ENCODE peak calls at places on chromosomes 2 and 18, in five cellular contexts. D is neural progenitor cell, L is MM.1S, H is GM23248, J is SK-N-SH. A is an unnamed sample. For H3F3A, the result is how much of the 10 kb centered on the place peaks cover.

GRCh38 chr18:41842886-41843285 is 112.1 kb upstream of the PIK3C3 start:
- DNase-seq in D (no peak), L (no peak), H (peak), J (no peak), A (no peak)

GRCh38 chr2:210528716-210529115 is 27.7 kb upstream of the CPS1 start:
- DNase-seq in D (no peak), L (no peak), H (peak), J (no peak), A (no peak)

GRCh38 chr18:24492445-24492844 is 32.0 kb downstream of the HRH4 start:
- DNase-seq in D (no peak), L (peak), H (no peak), J (no peak), A (peak)

GRCh38 chr2:105761931-105762515 is 17.3 kb downstream of the NCK2 start:
- DNase-seq in D (peak), L (no peak), H (no peak), J (peak), A (peak)

GRCh38 chr2:121455438-121455837 is 75.2 kb upstream of the RNU4ATAC start:
- DNase-seq in D (no peak), L (no peak), H (no peak), J (no peak), A (no peak)

GRCh38 chr18:9137168-9138066 is 836 bp downstream of the ANKRD12 start:
- DNase-seq in D (peak), L (peak), H (peak), J (peak), A (peak)

GRCh38 chr2:40851661-40852060 is 399.8 kb upstream of the SLC8A1 start:
- DNase-seq in D (no peak), L (no peak), H (no peak), J (no peak), A (no peak)

GRCh38 chr2:31038385-31038784 is 99.9 kb downstream of the GALNT14 start:
- DNase-seq in D (peak), L (no peak), H (peak), J (no peak), A (peak)

GRCh38 chr2:150859872-150860271 is 372.4 kb upstream of the RND3 start:
- DNase-seq in D (peak), L (no peak), H (no peak), J (no peak), A (peak)

GRCh38 chr2:39216495-39217191 is 27.1 kb downstream of the CDKL4 start:
- DNase-seq in D (no peak), L (no peak), H (no peak), J (no peak), A (no peak)

GRCh38 chr2:69545477-69545932 is 98.0 kb downstream of the AAK1 start:
- DNase-seq in D (no peak), L (no peak), H (no peak), J (no peak), A (no peak)

GRCh38 chr18:62844850-62845643 is 129.7 kb downstream of the PHLPP1 start:
- DNase-seq in D (no peak), L (peak), H (peak), J (no peak), A (no peak)

GRCh38 chr2:182300603-182301002 is 126.2 kb downstream of the PDE1A start:
- DNase-seq in D (no peak), L (no peak), H (no peak), J (no peak), A (no peak)

GRCh38 chr18:44786257-44786656 is 105.6 kb downstream of the SETBP1 start:
- DNase-seq in D (no peak), L (no peak), H (no peak), J (no peak), A (no peak)

GRCh38 chr18:9429662-9429993 is 45.7 kb upstream of the RALBP1 start:
- DNase-seq in D (no peak), L (no peak), H (peak), J (no peak), A (no peak)

GRCh38 chr18:54112356-54112755 is 112.1 kb downstream of the MBD2 start:
- DNase-seq in D (no peak), L (no peak), H (peak), J (no peak), A (no peak)

GRCh38 chr18:78999939-79000338 is 20.3 kb downstream of the SALL3 start:
- DNase-seq in D (no peak), L (no peak), H (no peak), J (no peak), A (no peak)

GRCh38 chr18:48542513-48543181 is 3.8 kb downstream of the CTIF start:
- DNase-seq in D (no peak), L (no peak), H (no peak), J (no peak), A (peak)

GRCh38 chr2:8120979-8121825 is 560.7 kb upstream of the ID2 start:
- DNase-seq in D (no peak), L (no peak), H (peak), J (no peak), A (no peak)

GRCh38 chr2:8121826-8122505 is 559.9 kb upstream of the ID2 start:
- DNase-seq in D (no peak), L (no peak), H (peak), J (no peak), A (no peak)

GRCh38 chr2:8122506-8122898 is 559.4 kb upstream of the ID2 start:
- DNase-seq in D (no peak), L (no peak), H (peak), J (no peak), A (no peak)

GRCh38 chr2:8118940-8119781 is 562.7 kb upstream of the ID2 start:
- DNase-seq in D (no peak), L (no peak), H (no peak), J (no peak), A (no peak)

DNA sequence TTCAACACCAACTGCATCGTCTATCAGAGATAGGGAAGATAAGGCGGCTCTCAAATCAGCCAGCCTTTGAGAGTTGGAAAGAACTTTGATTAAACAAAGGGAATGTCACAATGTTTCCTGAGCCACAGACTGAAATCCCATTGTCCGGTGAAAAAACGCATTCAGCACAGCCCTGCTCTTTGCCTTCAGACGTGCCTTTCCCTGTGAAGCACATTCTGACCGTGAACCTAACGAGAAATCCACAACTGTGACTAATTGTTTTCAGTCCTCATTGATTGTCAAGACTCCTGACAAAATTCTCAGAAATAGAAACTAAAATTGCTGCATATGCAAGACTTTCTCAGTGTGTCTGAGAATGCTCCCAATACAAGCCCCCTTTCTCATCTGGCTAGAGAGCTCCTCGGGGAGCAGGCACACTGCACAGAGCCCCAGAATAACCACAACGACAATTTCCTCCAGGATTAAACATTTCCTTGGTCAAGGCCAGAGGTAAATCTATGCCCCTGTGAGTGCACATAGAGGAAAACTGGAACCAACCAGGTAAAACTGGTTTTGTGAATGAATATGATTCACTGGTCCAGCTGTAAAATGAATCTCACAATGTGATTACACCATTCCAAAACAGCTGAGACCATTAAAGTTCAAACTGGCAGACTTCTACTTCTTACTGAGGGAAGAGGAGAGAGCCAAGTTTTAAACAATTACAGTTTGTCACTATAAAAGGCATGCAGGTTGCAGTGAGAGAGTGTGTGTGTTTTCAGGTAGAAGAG is 561.9 kb upstream of the ID2 start:
- DNase-seq in D (peak), L (no peak), H (peak), J (no peak), A (no peak)
- H3F3A ChIP-seq in D (under half), L (under half), H (under half), J (under half), A (under half)

GRCh38 chr2:217851191-217852020 is 151.4 kb downstream of the TNS1 start:
- DNase-seq in D (no peak), L (no peak), H (peak), J (peak), A (no peak)

GRCh38 chr2:217854684-217855083 is 148.1 kb downstream of the TNS1 start:
- DNase-seq in D (no peak), L (no peak), H (no peak), J (no peak), A (no peak)

GRCh38 chr2:217852812-217853211 is 150.0 kb downstream of the TNS1 start:
- DNase-seq in D (no peak), L (no peak), H (no peak), J (no peak), A (no peak)

GRCh38 chr2:217853961-217854360 is 148.8 kb downstream of the TNS1 start:
- DNase-seq in D (no peak), L (no peak), H (no peak), J (no peak), A (no peak)

DNA sequence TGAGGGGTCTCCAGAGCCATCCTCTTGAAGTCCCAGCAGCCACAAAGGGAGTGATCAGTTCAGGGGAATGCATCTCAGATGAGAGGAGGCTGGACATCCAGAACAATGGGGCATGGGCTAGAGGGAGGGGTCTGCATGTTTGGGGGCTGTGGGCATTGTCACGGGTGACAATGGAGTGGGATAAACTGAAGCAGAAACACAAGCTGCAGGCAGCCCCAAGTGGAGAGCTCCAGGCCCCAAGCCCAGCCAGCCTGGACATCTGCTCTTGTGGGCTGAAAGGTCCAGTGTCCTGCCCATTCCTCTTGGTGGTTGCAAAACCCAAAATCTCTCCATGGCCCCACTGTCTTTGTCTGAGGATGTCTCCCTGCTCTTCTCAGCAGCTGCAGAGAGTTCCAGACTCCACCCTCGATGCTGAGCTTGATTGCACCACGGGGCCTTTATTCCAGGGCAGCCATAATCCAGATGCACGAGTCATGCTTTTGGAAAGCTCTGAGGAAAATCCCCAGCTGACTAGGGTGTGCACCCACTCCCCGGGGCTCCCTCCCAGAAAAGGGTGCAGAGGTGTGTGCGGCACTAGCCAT is 149.4 kb downstream of the TNS1 start:
- DNase-seq in D (peak), L (no peak), H (peak), J (no peak), A (no peak)
- H2AFZ ChIP-seq in D (no peak), L (no peak), H (no peak), J (no peak), A (no peak)

GRCh38 chr2:42907835-42908234 is 115.5 kb upstream of the HAAO start:
- DNase-seq in D (no peak), L (no peak), H (no peak), J (no peak), A (no peak)

GRCh38 chr2:42913280-42913878 is 121.0 kb upstream of the HAAO start:
- DNase-seq in D (no peak), L (no peak), H (no peak), J (no peak), A (no peak)

GRCh38 chr2:42908538-42909200 is 116.3 kb upstream of the HAAO start:
- DNase-seq in D (no peak), L (peak), H (no peak), J (no peak), A (no peak)

GRCh38 chr2:42909966-42910365 is 117.6 kb upstream of the HAAO start:
- DNase-seq in D (no peak), L (no peak), H (no peak), J (no peak), A (no peak)

GRCh38 chr2:42910657-42911405 is 118.4 kb upstream of the HAAO start:
- DNase-seq in D (no peak), L (no peak), H (no peak), J (no peak), A (no peak)
- TF ChIP-seq EZH2phosphoT487 in D (no peak), L (no peak), H (no peak), J (no peak), A (no peak)

DNA sequence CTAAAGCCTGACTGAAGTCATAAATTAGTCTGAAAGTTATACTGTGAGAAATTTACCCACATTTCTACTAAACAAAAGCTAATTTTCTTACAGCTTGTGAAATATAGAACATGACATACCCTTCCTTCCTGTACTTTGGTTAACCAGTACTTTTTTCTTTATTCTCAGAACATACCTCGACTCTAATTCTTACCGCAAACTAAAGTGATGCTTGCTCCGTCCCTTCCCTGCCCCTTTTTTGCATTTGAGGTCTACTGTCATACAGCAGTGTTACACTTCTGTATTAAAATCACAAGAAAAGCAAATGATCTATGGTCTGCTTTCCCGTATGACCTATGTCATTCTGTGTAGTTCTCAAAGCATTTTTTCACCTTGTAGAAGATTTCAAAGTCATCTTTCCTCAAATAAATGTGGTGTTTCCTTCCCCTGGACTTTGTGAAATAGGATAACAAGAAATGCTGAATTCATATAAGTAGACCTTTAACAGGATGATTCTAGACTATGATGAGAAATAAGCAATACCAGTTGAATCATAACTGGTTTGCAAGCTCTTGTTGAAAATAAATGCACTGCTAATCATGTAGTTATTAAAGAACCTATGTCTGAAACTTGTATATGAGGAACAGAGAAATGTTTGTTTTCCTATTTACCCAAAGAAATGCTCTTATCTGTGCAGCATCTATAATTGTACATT is 30.4 kb downstream of the CYTIP start:
- DNase-seq in D (no peak), L (no peak), H (no peak), J (no peak), A (no peak)
- H3F3A ChIP-seq in D (under half), L (under half), H (under half), J (under half), A (under half)